ENCODE peak calls at places on chromosomes 6 and 20, in eight cellular contexts. K, Z, Q, Y, F, L, X and P are unnamed samples.

GRCh38 chr6:41984623-41985022 is 43.0 kb upstream of the CCND3 start:
- DNase-seq in F (no peak), K (no peak), X (no peak), Z (no peak), Y (no peak), Q (no peak), L (no peak), P (no peak)

GRCh38 chr6:47646689-47647088 is 51.7 kb upstream of the ADGRF4 start:
- DNase-seq in Z (no peak), F (no peak), L (no peak), Q (peak), X (no peak), Y (no peak), K (no peak), P (no peak)

GRCh38 chr20:46635514-46636091 is 15.7 kb downstream of the SLC13A3 start:
- DNase-seq in X (no peak), Q (no peak), Y (no peak), F (no peak), K (no peak), L (no peak), Z (no peak), P (no peak)

GRCh38 chr6:154766993-154767392 is 33.8 kb downstream of the SCAF8 start:
- DNase-seq in F (no peak), Q (peak), L (no peak), Z (no peak), X (no peak), K (no peak), Y (no peak), P (no peak)

GRCh38 chr20:53774487-53775203 is 181.0 kb upstream of the ZNF217 start:
- DNase-seq in F (no peak), Y (no peak), K (peak), Z (no peak), L (no peak), Q (peak), X (no peak), P (peak)

GRCh38 chr6:33249732-33250625 is 21.7 kb downstream of the VPS52 start:
- DNase-seq in F (no peak), Q (peak), Z (peak), X (peak), Y (no peak), L (peak), K (peak), P (peak)

GRCh38 chr20:49508435-49509199 is 26.1 kb upstream of the KCNB1 start:
- DNase-seq in Z (no peak), Q (peak), X (no peak), F (peak), L (no peak), Y (no peak), K (peak), P (peak)

GRCh38 chr6:43771210-43771857 is 1.3 kb downstream of the VEGFA start:
- DNase-seq in Q (peak), Y (peak), L (peak), X (peak), K (peak), F (peak), Z (peak), P (peak)

GRCh38 chr20:40600441-40601235 is 88.4 kb downstream of the MAFB start:
- DNase-seq in Y (no peak), F (no peak), L (no peak), K (no peak), Z (no peak), X (no peak), Q (peak), P (no peak)

GRCh38 chr6:24923885-24924401 is 11.8 kb downstream of the RIPOR2 start:
- DNase-seq in K (no peak), Y (peak), Z (no peak), L (no peak), X (no peak), F (no peak), Q (no peak), P (no peak)

GRCh38 chr6:32970413-32971244 is 2.2 kb downstream of the BRD2 start:
- DNase-seq in L (peak), Y (peak), Q (peak), Z (peak), F (peak), X (peak), K (peak), P (peak)

GRCh38 chr6:153662982-153663381 is 376.1 kb upstream of the OPRM1 start:
- DNase-seq in X (no peak), L (no peak), Z (no peak), Q (no peak), Y (no peak), K (no peak), F (no peak), P (no peak)

GRCh38 chr6:63418741-63419140 is 99.0 kb upstream of the LGSN start:
- DNase-seq in L (no peak), F (no peak), Z (no peak), Y (no peak), X (no peak), Q (no peak), K (no peak), P (no peak)

GRCh38 chr6:126540161-126540560 is 200.2 kb downstream of the CENPW start:
- DNase-seq in Q (no peak), L (no peak), X (no peak), F (no peak), Z (no peak), Y (no peak), K (no peak), P (no peak)

GRCh38 chr6:107318100-107318736 is 141.1 kb downstream of the PDSS2 start:
- DNase-seq in F (peak), L (no peak), Z (peak), X (peak), Y (peak), K (peak), Q (peak), P (peak)

GRCh38 chr6:122126894-122127293 is 272.6 kb upstream of the HSF2 start:
- DNase-seq in L (no peak), F (no peak), X (no peak), Y (no peak), Q (no peak), K (no peak), Z (no peak), P (no peak)

GRCh38 chr6:108748959-108749358 is 99.3 kb upstream of the ARMC2 start:
- DNase-seq in Y (no peak), L (no peak), K (no peak), X (no peak), Z (no peak), Q (peak), F (no peak), P (no peak)

GRCh38 chr6:73418081-73418741 is 23.6 kb downstream of the DDX43 start:
- DNase-seq in Y (no peak), X (no peak), Z (no peak), L (no peak), K (peak), Q (no peak), F (no peak), P (no peak)

GRCh38 chr6:145148392-145149175 is 586.7 kb downstream of the EPM2A start:
- DNase-seq in Q (peak), Z (peak), X (peak), F (peak), Y (no peak), L (no peak), K (peak), P (peak)

GRCh38 chr20:63968928-63969760 is 586 bp downstream of the ZNF512B start:
- DNase-seq in Y (no peak), Z (no peak), X (peak), L (peak), F (no peak), K (no peak), Q (no peak), P (no peak)

GRCh38 chr6:169296170-169296569 is 42.5 kb upstream of the THBS2 start:
- DNase-seq in Q (peak), L (no peak), Y (no peak), Z (no peak), K (no peak), F (no peak), X (no peak), P (no peak)

GRCh38 chr20:17969884-17970409 is 1.1 kb downstream of the MGME1 start:
- DNase-seq in X (no peak), Z (peak), Q (peak), L (peak), F (peak), Y (no peak), K (peak), P (peak)

GRCh38 chr6:137155830-137156229 is 17.6 kb downstream of the IL22RA2 start:
- DNase-seq in Y (no peak), F (no peak), X (no peak), K (peak), Q (peak), Z (no peak), L (no peak), P (no peak)

GRCh38 chr20:47320990-47321805 is 35.3 kb downstream of the ZMYND8 start:
- DNase-seq in Y (no peak), F (peak), Q (peak), Z (no peak), L (no peak), K (no peak), X (no peak), P (no peak)

GRCh38 chr6:110331383-110331782 is 26.8 kb downstream of the METTL24 start:
- DNase-seq in X (no peak), Z (no peak), F (no peak), K (no peak), Y (no peak), Q (no peak), L (no peak), P (no peak)

GRCh38 chr6:136337606-136338005 is 48.0 kb upstream of the BCLAF1 start:
- DNase-seq in X (no peak), Y (no peak), L (no peak), Q (no peak), K (no peak), Z (no peak), F (no peak), P (no peak)

GRCh38 chr6:27091661-27092315 is 155.7 kb upstream of the PRSS16 start:
- DNase-seq in K (peak), L (no peak), Y (peak), F (peak), Q (peak), X (no peak), Z (no peak), P (peak)

GRCh38 chr20:34421766-34422466 is 58.8 kb downstream of the ITCH start:
- DNase-seq in X (no peak), Q (no peak), Z (no peak), F (no peak), Y (no peak), L (no peak), K (no peak), P (no peak)

DNA sequence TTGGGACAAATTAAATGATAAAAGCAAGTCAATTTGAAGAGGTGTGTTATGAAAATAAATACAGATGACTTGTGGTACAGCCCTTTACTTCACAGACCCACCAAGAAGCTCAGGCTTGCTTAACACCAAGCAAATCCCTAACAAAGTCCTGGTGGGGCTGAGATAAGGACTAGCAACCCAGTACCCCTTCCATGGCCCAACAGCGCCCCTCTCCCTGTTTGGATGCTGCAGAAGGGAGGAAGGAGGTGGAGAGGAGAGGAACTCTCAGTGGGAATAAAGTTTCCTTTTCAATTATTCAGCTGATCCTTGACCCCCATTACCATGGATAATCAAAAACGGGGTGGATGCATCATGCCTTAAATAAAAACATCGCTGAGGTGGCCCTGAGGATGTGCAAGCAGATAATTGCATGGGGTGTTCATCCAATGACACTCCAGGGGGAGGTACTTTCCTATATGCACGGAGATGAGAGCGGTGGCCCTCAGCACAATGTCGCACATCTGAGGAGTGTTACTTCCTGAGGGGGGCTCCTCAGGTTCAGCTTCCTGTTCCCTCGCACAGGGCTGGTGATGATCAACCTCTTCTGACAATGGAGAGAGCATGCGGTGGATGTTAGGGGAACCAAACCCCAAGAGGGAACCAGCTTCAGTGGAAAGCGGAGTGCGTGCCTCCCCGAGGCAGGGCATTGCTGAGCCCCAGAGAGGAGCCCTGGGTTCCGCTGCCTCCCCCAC is 4.4 kb upstream of the ZNF831 start:
- DNase-seq in X (no peak), F (no peak), L (no peak), Z (no peak), K (no peak), Q (no peak), Y (peak), P (no peak)
- TF ChIP-seq CTCF in X (no peak), F (no peak), L (no peak), Z (no peak), K (no peak), Q (no peak), Y (no peak), P (no peak)

DNA sequence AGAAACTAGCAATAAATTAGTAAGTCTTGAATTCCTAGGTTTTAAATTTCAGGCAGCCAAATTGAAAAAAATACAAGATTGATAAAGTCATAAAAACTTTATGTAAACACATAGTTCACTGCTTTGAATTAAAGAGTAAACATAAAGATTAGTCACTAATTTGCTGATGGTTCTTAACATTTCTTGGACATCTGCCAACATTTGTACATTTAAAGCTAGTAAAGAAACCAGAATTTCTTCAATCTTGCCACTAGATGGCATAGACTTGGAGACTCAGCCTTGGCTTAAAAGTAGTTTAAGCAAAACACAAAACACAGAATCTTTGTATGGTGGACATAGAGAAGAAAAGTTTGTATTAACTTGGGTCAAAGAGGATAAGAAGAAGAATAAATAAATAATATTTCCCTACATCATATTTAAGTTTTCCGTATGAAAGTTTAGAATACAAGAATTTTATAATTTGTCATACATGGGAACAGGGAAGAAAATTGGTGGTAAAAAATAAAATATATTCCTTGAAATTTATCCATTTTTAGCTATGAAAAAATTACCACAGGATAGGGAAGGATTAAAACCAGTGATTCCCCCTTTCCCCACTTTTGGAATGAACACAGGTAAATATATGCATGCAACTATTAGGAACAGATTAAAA is 41.7 kb upstream of the FAM135A start:
- DNase-seq in X (no peak), Q (peak), F (peak), K (no peak), Z (no peak), Y (no peak), L (no peak), P (peak)
- TF ChIP-seq CTCF in X (peak), Q (peak), F (peak), K (peak), Z (peak), Y (peak), L (peak), P (peak)

DNA sequence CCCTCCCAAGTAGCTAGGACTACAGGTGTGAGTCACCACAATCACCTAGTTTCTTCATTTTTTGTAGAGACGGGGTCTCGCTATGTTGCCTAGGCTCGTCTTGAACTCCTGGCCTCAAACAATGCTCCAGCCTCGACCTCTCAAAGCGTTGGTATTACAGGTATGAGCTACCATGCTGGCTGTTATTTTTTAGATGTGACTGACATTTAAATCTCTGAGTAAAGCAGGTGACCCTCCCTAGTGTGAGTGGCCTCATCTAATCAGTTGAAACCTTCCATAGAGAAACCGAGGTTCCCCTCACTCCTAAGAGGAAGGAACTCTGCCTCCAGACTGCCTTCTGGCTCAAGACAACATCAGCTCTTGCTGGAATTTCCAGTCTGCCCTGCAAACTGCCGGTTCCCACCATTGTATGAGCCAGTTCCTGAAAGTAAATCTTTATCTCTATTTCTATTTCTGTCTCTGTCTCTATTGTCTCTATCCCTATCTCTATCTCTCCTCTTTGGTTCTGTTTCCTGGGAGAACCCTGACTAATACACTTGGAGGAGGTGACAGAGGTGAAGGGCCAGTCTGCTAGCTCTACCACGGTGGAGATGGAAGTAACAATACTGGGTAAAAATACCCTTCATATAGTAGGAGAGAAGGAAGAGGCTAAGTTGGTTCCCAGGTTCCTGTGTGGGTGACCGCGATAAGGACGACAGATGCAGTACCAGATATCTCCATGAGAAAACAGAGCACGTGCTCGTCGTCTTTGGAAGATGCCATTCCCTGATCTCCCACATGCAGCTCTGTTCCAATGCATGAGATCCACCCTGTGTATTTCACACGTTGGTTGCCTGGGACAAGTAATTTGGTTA is 81.0 kb downstream of the MYB start:
- DNase-seq in L (no peak), Z (no peak), K (peak), X (no peak), Y (no peak), F (no peak), Q (no peak), P (no peak)
- TF ChIP-seq CTCF in L (no peak), Z (no peak), K (no peak), X (no peak), Y (no peak), F (no peak), Q (no peak), P (no peak)

GRCh38 chr6:6686748-6687601 is 98.5 kb downstream of the LY86 start:
- DNase-seq in X (peak), L (peak), Y (peak), F (peak), K (peak), Q (peak), Z (peak), P (peak)
- TF ChIP-seq CTCF in X (no peak), L (no peak), Y (no peak), F (no peak), K (no peak), Q (no peak), Z (no peak), P (no peak)

GRCh38 chr20:61839912-61840441 is 225.7 kb downstream of the TAF4 start:
- DNase-seq in X (no peak), Z (no peak), Q (no peak), L (no peak), K (no peak), Y (no peak), F (no peak), P (no peak)

GRCh38 chr20:61840661-61841455 is 224.8 kb downstream of the TAF4 start:
- DNase-seq in K (no peak), X (no peak), Q (no peak), F (no peak), Y (no peak), Z (no peak), L (no peak), P (no peak)

GRCh38 chr20:61842011-61842410 is 223.7 kb downstream of the TAF4 start:
- DNase-seq in Y (no peak), K (no peak), X (no peak), F (no peak), L (no peak), Q (no peak), Z (no peak), P (no peak)

GRCh38 chr20:61839223-61839911 is 226.3 kb downstream of the TAF4 start:
- DNase-seq in L (no peak), Z (no peak), K (no peak), X (no peak), Q (no peak), F (no peak), Y (no peak), P (no peak)

GRCh38 chr20:61841551-61841950 is 224.1 kb downstream of the TAF4 start:
- DNase-seq in Z (no peak), L (no peak), F (no peak), Q (no peak), X (no peak), Y (no peak), K (no peak), P (no peak)
- TF ChIP-seq CTCF in Z (no peak), L (no peak), F (no peak), Q (no peak), X (no peak), Y (no peak), K (no peak), P (no peak)

GRCh38 chr6:13538084-13538483 is 36.3 kb upstream of the SIRT5 start:
- DNase-seq in F (peak), K (peak), Z (no peak), L (no peak), Y (no peak), X (no peak), Q (peak), P (peak)
- TF ChIP-seq CTCF in F (peak), K (peak), Z (peak), L (peak), Y (no peak), X (peak), Q (peak), P (peak)

GRCh38 chr6:31700716-31701401 is 2.3 kb downstream of the ABHD16A start:
- DNase-seq in K (no peak), Y (no peak), X (no peak), Z (no peak), Q (no peak), L (no peak), F (no peak), P (no peak)

GRCh38 chr6:31701666-31702420 is 1.3 kb downstream of the ABHD16A start:
- DNase-seq in Z (no peak), L (no peak), Y (no peak), K (peak), X (peak), Q (no peak), F (no peak), P (no peak)

GRCh38 chr6:31706599-31706998 is at the start of gene LY6G6F:
- DNase-seq in K (no peak), F (no peak), X (no peak), Q (no peak), Y (no peak), L (no peak), Z (no peak), P (no peak)

GRCh38 chr6:31702421-31702818 is 704 bp downstream of the ABHD16A start:
- DNase-seq in Q (peak), L (no peak), Y (no peak), K (peak), Z (no peak), F (no peak), X (no peak), P (no peak)

GRCh38 chr6:31702819-31703716 is at the start of gene ABHD16A:
- DNase-seq in L (peak), Z (peak), K (peak), Q (peak), F (peak), X (peak), Y (peak), P (peak)
- TF ChIP-seq CTCF in L (no peak), Z (no peak), K (peak), Q (no peak), F (no peak), X (no peak), Y (no peak), P (peak)

GRCh38 chr20:32592022-32592421 is 6.9 kb upstream of the NOL4L start:
- DNase-seq in F (no peak), Z (no peak), Y (no peak), X (no peak), K (no peak), Q (no peak), L (no peak), P (no peak)
- TF ChIP-seq CTCF in F (no peak), Z (no peak), Y (no peak), X (no peak), K (no peak), Q (no peak), L (no peak), P (no peak)

GRCh38 chr6:10381133-10381829 is 33.6 kb downstream of the TFAP2A start:
- DNase-seq in K (no peak), Y (peak), Q (no peak), X (no peak), L (no peak), F (peak), Z (no peak), P (no peak)
- TF ChIP-seq CTCF in K (peak), Y (no peak), Q (no peak), X (no peak), L (no peak), F (peak), Z (no peak), P (peak)